ENCODE peak calls at places on chromosome 4, in ten cellular contexts. E is OCI-LY7, T is endothelial cell of umbilical vein, V is HCT116, O is mammary epithelial cell, N is neuronal stem cell, H is IMR-90, W is DND-41, J is MM.1S, G is GM23248. L is an unnamed sample.

GRCh38 chr4:138330531-138330930 is 88.4 kb upstream of the SLC7A11 start:
- DNase-seq in E (no peak), T (no peak), V (no peak), O (no peak), N (no peak), H (peak), W (no peak), J (no peak), G (no peak), L (no peak)

GRCh38 chr4:119087656-119088055 is 48.0 kb upstream of the MYOZ2 start:
- DNase-seq in E (no peak), T (no peak), V (no peak), O (no peak), N (no peak), H (no peak), W (no peak), J (no peak), G (no peak), L (no peak)

GRCh38 chr4:25759101-25759500 is 103.5 kb downstream of the SLC34A2 start:
- DNase-seq in E (no peak), T (no peak), V (no peak), O (no peak), N (no peak), H (no peak), W (no peak), J (no peak), G (no peak), L (no peak)

GRCh38 chr4:40515037-40515397 is 114.6 kb downstream of the RBM47 start:
- DNase-seq in E (no peak), T (no peak), V (no peak), O (peak), N (no peak), H (peak), W (no peak), J (no peak), G (peak), L (no peak)

GRCh38 chr4:55887594-55887993 is 34.1 kb downstream of the EXOC1 start:
- DNase-seq in E (peak), T (no peak), V (no peak), O (no peak), N (no peak), H (no peak), W (no peak), J (no peak), G (peak), L (peak)

GRCh38 chr4:55397024-55397520 is 1.3 kb downstream of the TMEM165 start:
- DNase-seq in E (peak), T (peak), V (no peak), O (peak), N (no peak), H (no peak), W (no peak), J (peak), G (peak), L (no peak)

GRCh38 chr4:46950826-46951225 is 41.8 kb upstream of the COX7B2 start:
- DNase-seq in E (no peak), T (no peak), V (no peak), O (no peak), N (no peak), H (peak), W (no peak), J (no peak), G (no peak), L (no peak)

GRCh38 chr4:79651516-79651915 is 243.5 kb upstream of the GK2 start:
- DNase-seq in E (no peak), T (peak), V (no peak), O (no peak), N (no peak), H (no peak), W (no peak), J (no peak), G (peak), L (no peak)

GRCh38 chr4:185513489-185514181 is 21.7 kb downstream of the PDLIM3 start:
- DNase-seq in E (no peak), T (peak), V (no peak), O (no peak), N (no peak), H (peak), W (peak), J (no peak), G (no peak), L (no peak)

GRCh38 chr4:114512595-114513295 is 85.9 kb upstream of the UGT8 start:
- DNase-seq in E (no peak), T (no peak), V (no peak), O (peak), N (no peak), H (no peak), W (no peak), J (no peak), G (no peak), L (no peak)

GRCh38 chr4:73869130-73870055 is at the start of gene CXCL1:
- DNase-seq in E (no peak), T (peak), V (no peak), O (peak), N (peak), H (no peak), W (peak), J (no peak), G (peak), L (peak)

GRCh38 chr4:38803833-38804653 is 548 bp downstream of the TLR1 start:
- DNase-seq in E (peak), T (no peak), V (no peak), O (no peak), N (no peak), H (no peak), W (no peak), J (peak), G (no peak), L (no peak)

GRCh38 chr4:108620933-108621905 is 843 bp downstream of the RPL34 start:
- DNase-seq in E (peak), T (peak), V (no peak), O (no peak), N (no peak), H (peak), W (no peak), J (peak), G (peak), L (no peak)

GRCh38 chr4:185167205-185167604 is 24.1 kb downstream of the SLC25A4 start:
- DNase-seq in E (no peak), T (no peak), V (no peak), O (no peak), N (no peak), H (no peak), W (no peak), J (no peak), G (no peak), L (no peak)

GRCh38 chr4:181301735-181302380 is 941.3 kb upstream of the TENM3 start:
- DNase-seq in E (peak), T (no peak), V (peak), O (peak), N (no peak), H (peak), W (no peak), J (peak), G (peak), L (peak)

GRCh38 chr4:1366371-1367229 is 19.6 kb downstream of the UVSSA start:
- DNase-seq in E (no peak), T (no peak), V (no peak), O (no peak), N (no peak), H (no peak), W (no peak), J (no peak), G (no peak), L (no peak)

GRCh38 chr4:90084967-90085295 is 42.3 kb upstream of the CCSER1 start:
- DNase-seq in E (no peak), T (no peak), V (no peak), O (no peak), N (no peak), H (no peak), W (no peak), J (no peak), G (no peak), L (no peak)

GRCh38 chr4:86032476-86033022 is 327.3 kb downstream of the MAPK10 start:
- DNase-seq in E (no peak), T (no peak), V (no peak), O (peak), N (no peak), H (peak), W (no peak), J (no peak), G (peak), L (no peak)

GRCh38 chr4:100632163-100632562 is 114.3 kb upstream of the EMCN start:
- DNase-seq in E (no peak), T (no peak), V (no peak), O (no peak), N (no peak), H (no peak), W (no peak), J (no peak), G (no peak), L (no peak)

GRCh38 chr4:85200106-85200505 is 233.6 kb upstream of the WDFY3 start:
- DNase-seq in E (no peak), T (no peak), V (no peak), O (peak), N (no peak), H (no peak), W (no peak), J (no peak), G (no peak), L (no peak)

GRCh38 chr4:47075241-47075640 is 43.9 kb downstream of the GABRB1 start:
- DNase-seq in E (no peak), T (peak), V (no peak), O (peak), N (no peak), H (peak), W (no peak), J (peak), G (no peak), L (no peak)

GRCh38 chr4:3257691-3258482 is 8.9 kb downstream of the MSANTD1 start:
- DNase-seq in E (no peak), T (no peak), V (no peak), O (peak), N (no peak), H (peak), W (no peak), J (no peak), G (peak), L (peak)

DNA sequence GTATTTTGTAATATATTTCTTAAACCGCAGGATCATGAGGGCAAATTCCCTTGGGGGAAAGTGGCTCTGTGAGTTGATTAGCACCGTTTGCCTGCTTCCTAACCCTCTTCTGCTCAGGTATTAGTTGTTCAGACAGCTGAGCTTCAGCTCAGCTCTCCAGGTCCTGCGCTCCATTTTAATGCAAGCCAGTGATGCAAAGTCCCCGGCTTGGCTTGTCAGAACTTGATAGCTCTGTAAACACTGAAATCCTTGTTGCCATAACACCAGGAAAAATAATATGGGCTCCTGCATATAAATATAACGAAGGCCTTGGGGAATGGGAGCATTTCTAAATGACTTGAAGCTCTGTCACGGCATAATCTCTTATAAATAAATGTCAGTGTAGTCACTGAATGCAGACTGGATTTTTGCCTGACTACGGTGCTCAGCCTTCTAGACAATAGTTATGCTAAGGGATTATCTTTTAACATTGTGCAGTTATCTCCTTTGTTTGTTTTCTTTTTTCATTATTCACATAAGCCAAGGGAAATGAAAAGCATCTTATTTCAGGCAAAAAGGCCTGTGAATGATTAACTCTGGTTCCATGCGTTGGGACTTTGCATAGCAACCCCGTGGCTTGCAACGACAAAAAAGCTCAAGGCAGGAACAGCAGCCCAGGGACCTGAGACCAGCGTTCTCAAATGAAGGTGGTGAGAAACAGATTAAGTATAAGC is 253.2 kb downstream of the SPRY1 start:
- DNase-seq in E (no peak), T (no peak), V (no peak), O (peak), N (no peak), H (peak), W (no peak), J (no peak), G (peak), L (peak)
- H2AFZ ChIP-seq in E (no peak), T (no peak), V (no peak), O (peak), N (peak), H (no peak), W (no peak), J (no peak), G (peak), L (peak)

DNA sequence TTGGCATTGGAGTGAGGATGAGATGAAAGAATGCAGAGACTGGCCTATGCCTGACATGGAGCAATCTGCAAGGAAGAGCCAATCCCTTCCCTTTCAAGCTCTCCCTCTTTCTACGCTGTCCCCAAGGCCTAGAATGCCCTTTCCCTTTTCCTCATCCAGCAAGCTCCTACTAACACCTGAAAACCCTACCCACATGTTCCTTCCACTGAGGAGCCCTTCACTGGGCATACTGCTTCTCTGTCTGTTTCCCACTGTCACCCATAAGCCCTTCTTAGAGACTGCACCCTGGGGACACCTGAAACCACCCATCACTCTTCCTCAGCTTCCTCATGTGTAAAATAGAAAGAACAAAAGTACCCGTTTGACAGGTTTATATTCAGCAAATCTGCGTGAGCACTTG is 249.6 kb upstream of the PSAPL1 start:
- DNase-seq in E (no peak), T (no peak), V (no peak), O (no peak), N (no peak), H (no peak), W (no peak), J (no peak), G (no peak), L (no peak)
- H3K4me3 ChIP-seq in E (no peak), T (no peak), V (no peak), O (no peak), N (no peak), H (no peak), W (no peak), J (no peak), G (no peak), L (no peak)

GRCh38 chr4:76806757-76807156 is 91.2 kb downstream of the SOWAHB start:
- DNase-seq in E (no peak), T (no peak), V (no peak), O (peak), N (no peak), H (no peak), W (no peak), J (no peak), G (no peak), L (no peak)
- H2AFZ ChIP-seq in E (no peak), T (no peak), V (no peak), O (no peak), N (no peak), H (no peak), W (no peak), J (no peak), G (no peak), L (no peak)

DNA sequence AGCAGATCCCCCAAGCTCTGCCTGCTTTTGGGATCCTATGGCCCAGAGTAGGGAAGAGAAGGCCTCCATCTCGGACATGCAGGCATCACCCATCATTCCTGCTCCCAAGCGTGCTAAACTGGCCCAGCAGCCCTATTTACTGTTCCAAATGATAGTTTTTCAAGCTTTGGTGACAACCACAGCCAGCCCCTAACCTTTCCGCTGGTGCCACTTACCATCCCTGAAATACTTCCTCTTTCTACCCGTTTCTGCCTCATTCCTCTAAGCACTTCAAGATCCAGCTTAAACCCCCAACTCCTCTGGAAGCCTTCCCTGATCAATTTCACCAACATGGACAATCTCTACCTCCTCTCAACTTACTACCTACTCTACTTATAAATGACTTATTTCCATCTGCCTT is 36.2 kb downstream of the LNX1 start:
- DNase-seq in E (no peak), T (no peak), V (no peak), O (no peak), N (no peak), H (no peak), W (no peak), J (no peak), G (no peak), L (no peak)
- H3K4me3 ChIP-seq in E (no peak), T (no peak), V (no peak), O (no peak), N (no peak), H (no peak), W (no peak), J (no peak), G (no peak), L (no peak)

DNA sequence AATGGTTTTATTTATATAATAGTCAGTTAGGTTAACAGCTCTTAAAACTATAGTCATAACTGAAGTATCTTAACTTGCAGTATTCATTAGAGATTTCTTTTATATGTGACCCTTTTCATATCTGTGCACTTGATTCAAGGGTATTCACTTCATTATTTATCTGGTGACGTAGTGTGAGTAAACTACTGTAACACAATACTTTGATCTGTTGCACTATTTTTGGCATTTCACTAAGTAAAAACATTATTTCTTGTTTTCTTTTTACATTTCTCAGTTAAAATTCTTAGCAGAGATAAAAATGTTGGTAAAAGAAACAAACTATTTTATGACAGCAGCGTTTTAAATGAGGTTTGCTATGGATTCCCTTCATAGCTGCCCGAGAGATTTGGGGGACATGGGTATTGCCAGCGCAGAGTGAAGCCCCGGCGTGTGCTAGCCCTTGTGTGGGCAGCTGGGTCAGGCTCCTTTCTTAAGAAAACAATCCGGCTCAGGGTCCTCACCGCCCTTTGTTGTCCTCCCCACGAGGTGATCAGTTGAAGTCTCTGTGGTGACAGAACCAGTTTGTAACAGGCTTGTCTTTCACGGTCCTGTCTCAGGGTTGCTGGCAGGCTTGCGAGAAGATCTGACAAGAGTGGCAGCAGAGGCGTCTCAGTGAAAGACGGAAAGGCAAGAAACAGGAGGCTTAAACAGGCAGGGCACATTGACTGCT is 293.4 kb downstream of the BMPR1B start:
- DNase-seq in E (no peak), T (no peak), V (no peak), O (no peak), N (peak), H (no peak), W (peak), J (no peak), G (no peak), L (peak)
- H2AFZ ChIP-seq in E (no peak), T (peak), V (no peak), O (no peak), N (no peak), H (peak), W (peak), J (no peak), G (no peak), L (peak)

GRCh38 chr4:7911044-7911578 is 28.6 kb downstream of the AFAP1 start:
- DNase-seq in E (no peak), T (no peak), V (no peak), O (peak), N (peak), H (peak), W (no peak), J (no peak), G (peak), L (peak)
- H3K4me3 ChIP-seq in E (no peak), T (no peak), V (no peak), O (no peak), N (no peak), H (no peak), W (no peak), J (no peak), G (peak), L (no peak)

DNA sequence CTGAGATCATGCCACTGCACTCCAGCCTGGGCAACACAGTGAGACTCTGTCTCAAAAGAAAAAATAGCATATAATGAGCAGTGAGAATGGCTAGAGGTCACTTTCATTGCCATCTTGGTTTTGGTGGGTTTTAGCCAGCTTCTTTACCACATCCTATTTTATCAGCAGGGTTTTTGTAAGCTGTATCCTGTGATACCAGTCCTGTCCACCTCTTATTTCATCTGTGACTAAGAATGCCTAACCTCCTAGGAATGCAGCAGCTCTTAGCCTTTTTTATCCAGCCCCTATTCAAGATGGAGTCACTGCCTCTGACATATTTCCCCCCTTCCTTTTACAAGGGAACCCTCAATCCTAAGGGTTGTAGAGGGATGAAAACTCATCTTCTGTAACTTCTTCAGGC is 26.1 kb upstream of the IGFBP7 start:
- DNase-seq in E (no peak), T (peak), V (no peak), O (peak), N (no peak), H (peak), W (no peak), J (no peak), G (peak), L (no peak)
- H2AFZ ChIP-seq in E (no peak), T (peak), V (no peak), O (peak), N (no peak), H (no peak), W (no peak), J (no peak), G (peak), L (no peak)

L was measured in neural progenitor cell.